ENCODE peak calls at places on chromosomes 16 and 17, in four cellular contexts. I, E, T and G are unnamed samples.

GRCh38 chr16:69626256-69626655 is 60.5 kb downstream of the NFAT5 start:
- DNase-seq in I (no peak), E (no peak), T (no peak), G (no peak)

GRCh38 chr16:5215911-5216310 is 118.3 kb upstream of the EEF2KMT start:
- DNase-seq in I (peak; percentile 63), E (no peak), T (no peak), G (no peak)

GRCh38 chr17:81412490-81413093 is 17.3 kb downstream of the BAHCC1 start:
- DNase-seq in I (no peak), E (no peak), T (no peak), G (no peak)

GRCh38 chr16:49643429-49644142 is 212.3 kb downstream of the ZNF423 start:
- DNase-seq in I (no peak), E (no peak), T (peak; percentile 63), G (no peak)

GRCh38 chr17:50945779-50946222 is 79.6 kb upstream of the TOB1 start:
- DNase-seq in I (no peak), E (no peak), T (no peak), G (no peak)

GRCh38 chr16:234468-235305 is at the start of gene FAM234A:
- DNase-seq in I (peak; percentile 96), E (peak; percentile 98), T (peak; percentile 21), G (peak; percentile 98)

GRCh38 chr17:4605826-4606225 is 21.5 kb downstream of the SMTNL2 start:
- DNase-seq in I (no peak), E (no peak), T (no peak), G (no peak)

GRCh38 chr16:48611329-48612137 is 1.6 kb upstream of the N4BP1 start:
- DNase-seq in I (no peak), E (peak; percentile 85), T (no peak), G (peak; percentile 42)

GRCh38 chr16:1100084-1100800 is 4.2 kb upstream of the C1QTNF8 start:
- DNase-seq in I (no peak), E (no peak), T (no peak), G (no peak)

GRCh38 chr16:59259074-59259963 is 525.2 kb upstream of the GOT2 start:
- DNase-seq in I (no peak), E (no peak), T (no peak), G (no peak)

GRCh38 chr17:28716740-28717577 is 709 bp downstream of the RAB34 start:
- DNase-seq in I (no peak), E (peak; percentile 91), T (no peak), G (no peak)

DNA sequence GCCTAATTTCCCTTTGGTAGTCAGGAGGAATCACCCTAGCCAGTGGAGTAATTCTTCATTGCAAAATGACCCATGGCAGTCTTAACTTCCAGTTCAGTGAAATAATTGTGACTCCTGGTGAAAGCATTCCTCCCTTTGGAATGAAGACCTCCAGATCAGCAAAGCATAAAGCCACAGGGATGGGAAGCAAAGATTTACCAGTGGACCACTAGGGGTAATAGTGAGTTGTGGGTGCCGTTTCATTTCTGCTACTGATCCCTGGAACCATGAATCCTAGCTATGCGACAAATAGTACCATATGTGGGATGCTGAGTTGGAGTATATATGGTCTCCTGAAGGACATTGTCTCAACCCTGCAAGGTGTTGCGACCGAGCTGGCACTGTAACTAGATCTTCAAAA is 13.7 kb downstream of the DYNLL2 start:
- DNase-seq in I (no peak), E (no peak), T (no peak), G (no peak)
- TF ChIP-seq CTCF in I (peak; percentile 36), E (no peak), T (no peak), G (no peak)

GRCh38 chr16:27368358-27368722 is 33.6 kb upstream of the IL21R start:
- DNase-seq in I (no peak), E (no peak), T (no peak), G (no peak)
- TF ChIP-seq CTCF in I (no peak), E (no peak), T (no peak), G (no peak)

DNA sequence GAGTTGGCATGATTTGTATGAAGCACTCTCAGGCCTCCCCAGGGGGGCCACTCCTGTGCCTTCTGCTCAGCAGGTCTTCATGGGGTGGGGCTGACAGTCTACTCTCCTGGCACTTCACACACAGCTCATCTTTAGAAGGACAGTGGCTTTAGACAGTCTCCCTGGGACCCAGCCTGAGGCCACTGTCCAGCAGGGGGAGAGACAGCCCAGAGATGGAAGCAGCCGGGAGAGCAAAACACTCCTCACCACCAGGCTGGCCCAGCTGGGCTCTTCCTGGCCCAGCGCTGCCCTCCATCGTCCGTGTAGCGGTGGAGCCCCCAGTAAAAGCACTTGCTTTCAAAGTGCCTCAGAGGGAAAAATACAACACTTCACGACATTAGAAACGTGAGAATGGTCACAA is 62.0 kb upstream of the CRHR1 start:
- DNase-seq in I (peak; percentile 76), E (peak; percentile 60), T (no peak), G (peak; percentile 46)
- TF ChIP-seq CTCF in I (peak; percentile 38), E (no peak), T (peak; percentile 17), G (peak; percentile 37)

GRCh38 chr17:63772801-63773271 is 561 bp downstream of the CCDC47 start:
- DNase-seq in I (peak; percentile 19), E (no peak), T (no peak), G (no peak)

GRCh38 chr17:63774982-63775290 is 966 bp downstream of the DDX42 start:
- DNase-seq in I (no peak), E (no peak), T (no peak), G (no peak)

GRCh38 chr17:63775420-63775819 is 1.4 kb downstream of the DDX42 start:
- DNase-seq in I (peak; percentile 20), E (no peak), T (no peak), G (no peak)

GRCh38 chr17:63773272-63774140 is at the start of gene CCDC47:
- DNase-seq in I (peak; percentile 100), E (peak; percentile 100), T (peak; percentile 97), G (peak; percentile 96)

DNA sequence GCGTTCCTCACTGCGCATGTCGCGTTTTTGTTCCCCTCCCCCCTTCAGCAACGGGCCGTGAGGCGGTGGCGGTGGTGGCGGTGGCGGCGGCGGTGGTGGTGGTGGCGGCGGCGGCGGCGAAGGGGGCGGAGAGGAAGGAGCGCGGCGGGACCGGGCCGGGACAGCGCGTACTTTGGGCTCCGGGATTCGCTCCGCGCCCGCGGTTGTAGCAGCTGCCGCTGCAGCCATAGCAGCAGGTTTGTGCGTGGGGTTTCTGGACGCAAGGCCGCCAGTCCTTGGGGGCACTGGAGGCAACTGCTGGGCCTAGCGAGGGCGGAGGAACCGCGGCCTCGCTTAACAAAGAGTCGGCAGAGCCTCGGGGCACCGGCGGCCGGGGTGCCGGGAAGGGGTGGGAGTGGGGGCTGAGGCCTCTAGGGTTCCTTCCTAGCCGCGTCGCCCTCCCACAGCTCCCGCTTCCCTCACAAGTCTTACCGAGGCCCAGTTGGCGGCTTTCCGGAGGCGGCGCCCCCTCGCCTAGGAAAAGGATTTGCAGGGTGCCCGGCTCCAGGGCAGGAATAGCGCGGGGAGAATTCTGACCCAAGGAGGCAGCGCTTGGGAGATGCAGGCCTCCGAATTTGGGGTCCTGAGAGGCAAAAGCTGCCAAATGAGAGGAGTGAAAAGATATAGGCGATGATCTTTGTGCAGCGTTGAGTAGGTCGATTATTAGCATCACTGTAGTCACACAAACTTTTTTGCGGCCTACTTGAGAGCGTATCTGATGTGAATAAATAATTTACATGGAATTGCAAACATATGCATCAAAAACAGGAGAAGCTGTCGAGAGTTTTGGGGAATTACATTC is at the start of gene DDX42:
- DNase-seq in I (peak; percentile 75), E (peak; percentile 97), T (no peak), G (peak; percentile 90)
- TF ChIP-seq CTCF in I (peak; percentile 42), E (no peak), T (no peak), G (no peak)

GRCh38 chr17:48178327-48178726 is 70.8 kb downstream of the SNX11 start:
- DNase-seq in I (no peak), E (no peak), T (no peak), G (no peak)

GRCh38 chr17:48179071-48179945 is 71.7 kb downstream of the SNX11 start:
- DNase-seq in I (no peak), E (no peak), T (no peak), G (no peak)

GRCh38 chr17:48180842-48181241 is 73.3 kb downstream of the SNX11 start:
- DNase-seq in I (no peak), E (no peak), T (no peak), G (no peak)

GRCh38 chr17:48184721-48185120 is 77.2 kb downstream of the SNX11 start:
- DNase-seq in I (no peak), E (no peak), T (no peak), G (no peak)

GRCh38 chr17:48181653-48182052 is 74.1 kb downstream of the SNX11 start:
- DNase-seq in I (no peak), E (no peak), T (no peak), G (peak; percentile 44)
- TF ChIP-seq CTCF in I (peak; percentile 37), E (no peak), T (peak; percentile 58), G (peak; percentile 66)

GRCh38 chr17:40318835-40319332 is 9.9 kb downstream of the RARA start:
- DNase-seq in I (peak; percentile 47), E (peak; percentile 88), T (no peak), G (peak; percentile 49)
- TF ChIP-seq CTCF in I (peak; percentile 37), E (no peak), T (peak; percentile 20), G (no peak)

GRCh38 chr17:41793749-41794602 is 7.5 kb upstream of the JUP start:
- DNase-seq in I (no peak), E (no peak), T (no peak), G (no peak)
- TF ChIP-seq CTCF in I (no peak), E (no peak), T (no peak), G (no peak)

GRCh38 chr17:76548378-76549214 is 8.8 kb downstream of the PRCD start:
- DNase-seq in I (no peak), E (no peak), T (no peak), G (no peak)

GRCh38 chr17:76549215-76549518 is 9.3 kb downstream of the PRCD start:
- DNase-seq in I (no peak), E (no peak), T (no peak), G (no peak)

GRCh38 chr17:76546556-76547182 is 6.8 kb downstream of the PRCD start:
- DNase-seq in I (peak; percentile 23), E (peak; percentile 86), T (peak; percentile 89), G (no peak)

GRCh38 chr17:76547183-76547641 is 7.4 kb downstream of the PRCD start:
- DNase-seq in I (peak; percentile 83), E (peak; percentile 87), T (no peak), G (peak; percentile 72)

GRCh38 chr17:76547642-76548202 is 7.9 kb downstream of the PRCD start:
- DNase-seq in I (no peak), E (no peak), T (no peak), G (no peak)
- TF ChIP-seq CTCF in I (no peak), E (no peak), T (no peak), G (peak; percentile 5)

GRCh38 chr16:86029131-86029741 is 130.3 kb downstream of the IRF8 start:
- DNase-seq in I (no peak), E (peak; percentile 84), T (no peak), G (peak; percentile 34)
- TF ChIP-seq CTCF in I (no peak), E (no peak), T (no peak), G (no peak)